ENCODE peak calls at places on chromosomes 4 and X, in four cellular contexts. B, K, W and J are unnamed samples.

GRCh38 chrX:96445531-96446065 is 239.0 kb upstream of the DIAPH2 start:
- DNase-seq in B (no peak), K (no peak), W (no peak), J (no peak)

GRCh38 chrX:96685205-96686099 is 810 bp downstream of the DIAPH2 start:
- DNase-seq in B (no peak), K (peak; percentile 31), W (peak; percentile 58), J (no peak)

GRCh38 chr4:82415922-82416365 is 14.3 kb downstream of the HNRNPDL start:
- DNase-seq in B (no peak), K (no peak), W (no peak), J (no peak)

GRCh38 chr4:15414601-15415091 is 13.2 kb upstream of the C1QTNF7 start:
- DNase-seq in B (no peak), K (no peak), W (no peak), J (no peak)

GRCh38 chr4:180852743-180853142 is 1390.5 kb upstream of the TENM3 start:
- DNase-seq in B (no peak), K (no peak), W (no peak), J (no peak)

GRCh38 chrX:23465105-23465791 is 130.6 kb downstream of the PTCHD1 start:
- DNase-seq in B (no peak), K (no peak), W (no peak), J (no peak)

GRCh38 chrX:80184854-80185253 is 170.3 kb downstream of the TBX22 start:
- DNase-seq in B (no peak), K (no peak), W (no peak), J (no peak)

GRCh38 chr4:153142700-153143438 is 61.4 kb upstream of the TRIM2 start:
- DNase-seq in B (no peak), K (peak; percentile 71), W (peak; percentile 54), J (no peak)

GRCh38 chr4:25815586-25815985 is 47.2 kb downstream of the SEL1L3 start:
- DNase-seq in B (no peak), K (no peak), W (no peak), J (no peak)

GRCh38 chrX:136725446-136726104 is 55.2 kb downstream of the ARHGEF6 start:
- DNase-seq in B (no peak), K (peak; percentile 17), W (peak; percentile 21), J (no peak)

GRCh38 chrX:3589474-3589873 is 124.0 kb downstream of the PRKX start:
- DNase-seq in B (no peak), K (no peak), W (no peak), J (no peak)

GRCh38 chr4:48578132-48578964 is 88.3 kb downstream of the ZAR1 start:
- DNase-seq in B (peak; percentile 25), K (peak; percentile 61), W (peak; percentile 69), J (no peak)

GRCh38 chrX:104568304-104568915 is 2.4 kb downstream of the IL1RAPL2 start:
- DNase-seq in B (no peak), K (no peak), W (no peak), J (no peak)

GRCh38 chr4:48766393-48766792 is 13.7 kb downstream of the FRYL start:
- DNase-seq in B (no peak), K (no peak), W (no peak), J (no peak)

GRCh38 chr4:40778090-40778489 is 28.3 kb downstream of the NSUN7 start:
- DNase-seq in B (no peak), K (no peak), W (no peak), J (no peak)

GRCh38 chr4:16794816-16795445 is 103.5 kb downstream of the LDB2 start:
- DNase-seq in B (no peak), K (peak; percentile 42), W (no peak), J (no peak)

GRCh38 chr4:127249066-127249766 is 383.5 kb upstream of the INTU start:
- DNase-seq in B (no peak), K (no peak), W (peak; percentile 5), J (no peak)

GRCh38 chrX:119809185-119809666 is 17.8 kb upstream of the RPL39 start:
- DNase-seq in B (no peak), K (no peak), W (peak; percentile 13), J (no peak)

GRCh38 chr4:19832388-19832787 is 419.3 kb upstream of the SLIT2 start:
- DNase-seq in B (no peak), K (no peak), W (peak; percentile 11), J (no peak)

GRCh38 chr4:27079056-27079455 is 218.4 kb downstream of the STIM2 start:
- DNase-seq in B (no peak), K (no peak), W (no peak), J (no peak)

GRCh38 chrX:85859426-85859825 is 187.9 kb downstream of the CHM start:
- DNase-seq in B (no peak), K (no peak), W (peak; percentile 4), J (no peak)

GRCh38 chr4:10587697-10588096 is 96.9 kb downstream of the CLNK start:
- DNase-seq in B (no peak), K (no peak), W (no peak), J (no peak)

GRCh38 chr4:152100378-152101201 is 339.8 kb upstream of the GATB start:
- DNase-seq in B (no peak), K (no peak), W (peak; percentile 85), J (no peak)